ENCODE peak calls at places on chromosomes 1 and 21, in four cellular contexts. V is HL-60, Y is GM12878, T is K562. C is an unnamed sample.

GRCh38 chr1:6602669-6603423 is at the start of gene KLHL21:
- DNase-seq in V (peak; percentile 81), Y (no peak), T (peak; percentile 94), C (peak; percentile 82)

GRCh38 chr1:198234511-198235251 is 77.9 kb downstream of the NEK7 start:
- DNase-seq in V (no peak), Y (no peak), T (no peak), C (no peak)

GRCh38 chr1:12316331-12316730 is 86.5 kb downstream of the VPS13D start:
- DNase-seq in V (no peak), Y (no peak), T (no peak), C (no peak)

GRCh38 chr1:6646499-6647148 is 22.0 kb downstream of the THAP3 start:
- DNase-seq in V (peak; percentile 28), Y (no peak), T (peak; percentile 57), C (peak; percentile 55)

GRCh38 chr21:34276711-34277425 is 86.9 kb upstream of the KCNE2 start:
- DNase-seq in V (peak; percentile 2), Y (peak; percentile 21), T (no peak), C (no peak)

GRCh38 chr1:70467531-70467930 is 56.5 kb downstream of the CTH start:
- DNase-seq in V (no peak), Y (no peak), T (no peak), C (no peak)

GRCh38 chr21:37047079-37047478 is 25.8 kb downstream of the PIGP start:
- DNase-seq in V (no peak), Y (no peak), T (no peak), C (no peak)

GRCh38 chr1:153679337-153680119 is 1.0 kb downstream of the NPR1 start:
- DNase-seq in V (no peak), Y (no peak), T (no peak), C (no peak)

GRCh38 chr1:151867785-151868403 is 14.4 kb upstream of the THEM5 start:
- DNase-seq in V (peak; percentile 19), Y (no peak), T (no peak), C (no peak)

GRCh38 chr1:157652859-157653493 is 47.6 kb downstream of the FCRL3 start:
- DNase-seq in V (peak; percentile 66), Y (peak; percentile 44), T (no peak), C (peak; percentile 16)

GRCh38 chr1:116228501-116228900 is 117.3 kb downstream of the MAB21L3 start:
- DNase-seq in V (peak; percentile 7), Y (no peak), T (no peak), C (no peak)

GRCh38 chr1:50289495-50289894 is 133.7 kb downstream of the DMRTA2 start:
- DNase-seq in V (no peak), Y (no peak), T (no peak), C (no peak)

GRCh38 chr1:208534604-208534907 is 290.4 kb upstream of the PLXNA2 start:
- DNase-seq in V (no peak), Y (no peak), T (no peak), C (no peak)

GRCh38 chr1:24872446-24872845 is 57.6 kb downstream of the RUNX3 start:
- DNase-seq in V (peak; percentile 95), Y (no peak), T (no peak), C (no peak)

GRCh38 chr1:115492019-115492595 is 149.7 kb upstream of the VANGL1 start:
- DNase-seq in V (no peak), Y (no peak), T (no peak), C (no peak)

GRCh38 chr1:78009836-78010235 is 5.1 kb downstream of the DNAJB4 start:
- DNase-seq in V (no peak), Y (no peak), T (no peak), C (no peak)

GRCh38 chr1:119101563-119101962 is 38.9 kb downstream of the WARS2 start:
- DNase-seq in V (no peak), Y (no peak), T (no peak), C (no peak)

GRCh38 chr1:27122652-27123051 is 32.3 kb downstream of the SLC9A1 start:
- DNase-seq in V (no peak), Y (no peak), T (peak; percentile 87), C (no peak)

GRCh38 chr1:166139735-166140134 is 27.1 kb downstream of the FAM78B start:
- DNase-seq in V (no peak), Y (no peak), T (no peak), C (no peak)

GRCh38 chr1:24216254-24216653 is 29.2 kb upstream of the IFNLR1 start:
- DNase-seq in V (no peak), Y (no peak), T (no peak), C (no peak)

GRCh38 chr1:77687519-77687906 is 5.1 kb upstream of the ZZZ3 start:
- DNase-seq in V (no peak), Y (no peak), T (no peak), C (no peak)

GRCh38 chr1:211145944-211146343 is 12.0 kb upstream of the KCNH1 start:
- DNase-seq in V (no peak), Y (no peak), T (no peak), C (no peak)

GRCh38 chr1:173411835-173412742 is 65.0 kb upstream of the PRDX6 start:
- DNase-seq in V (no peak), Y (no peak), T (no peak), C (no peak)

GRCh38 chr1:31064685-31065309 is 720 bp downstream of the PUM1 start:
- DNase-seq in V (peak; percentile 38), Y (no peak), T (peak; percentile 31), C (peak; percentile 17)

GRCh38 chr1:19123837-19124236 is 86.2 kb downstream of the UBR4 start:
- DNase-seq in V (peak; percentile 87), Y (no peak), T (no peak), C (no peak)

GRCh38 chr1:179031284-179031683 is 5.6 kb downstream of the FAM20B start:
- DNase-seq in V (no peak), Y (no peak), T (no peak), C (no peak)

GRCh38 chr21:39660191-39660590 is 47.5 kb downstream of the B3GALT5 start:
- DNase-seq in V (no peak), Y (no peak), T (no peak), C (no peak)

GRCh38 chr1:154951901-154952657 is 3.8 kb downstream of the PBXIP1 start:
- DNase-seq in V (no peak), Y (no peak), T (no peak), C (no peak)

GRCh38 chr21:41439245-41439644 is 13.2 kb downstream of the MX1 start:
- DNase-seq in V (no peak), Y (no peak), T (no peak), C (no peak)

GRCh38 chr1:148353461-148354283 is 129.4 kb downstream of the PPIAL4G start:
- DNase-seq in V (no peak), Y (no peak), T (peak; percentile 21), C (no peak)

GRCh38 chr21:31727181-31727580 is 4.7 kb downstream of the SCAF4 start:
- DNase-seq in V (no peak), Y (no peak), T (no peak), C (no peak)

GRCh38 chr1:147514233-147514632 is 27.1 kb upstream of the BCL9 start:
- DNase-seq in V (no peak), Y (no peak), T (no peak), C (no peak)

GRCh38 chr1:181485276-181486097 is 2.2 kb downstream of the CACNA1E start:
- DNase-seq in V (peak; percentile 39), Y (peak; percentile 53), T (peak; percentile 27), C (no peak)

GRCh38 chr1:27659497-27660299 is 12.3 kb downstream of the IFI6 start:
- DNase-seq in V (peak; percentile 90), Y (peak; percentile 72), T (peak; percentile 97), C (peak; percentile 63)

GRCh38 chr1:235714205-235714897 is 64.8 kb upstream of the GNG4 start:
- DNase-seq in V (no peak), Y (no peak), T (no peak), C (no peak)

GRCh38 chr1:39021431-39021830 is 4.7 kb upstream of the NDUFS5 start:
- DNase-seq in V (no peak), Y (no peak), T (no peak), C (no peak)
- TF ChIP-seq SPI1 in V (no peak), Y (no peak), T (no peak), C (no peak)

GRCh38 chr1:190098756-190099155 is 378.9 kb downstream of the BRINP3 start:
- DNase-seq in V (no peak), Y (no peak), T (no peak), C (no peak)
- TF ChIP-seq POLR2AphosphoS5 in V (no peak), Y (no peak), T (no peak), C (no peak)

GRCh38 chr21:44991538-44992483 is 52.0 kb downstream of the SLX9 start:
- DNase-seq in V (no peak), Y (no peak), T (no peak), C (no peak)
- TF ChIP-seq SPI1 in V (no peak), Y (no peak), T (no peak), C (no peak)

GRCh38 chr21:15472108-15472507 is 257.7 kb upstream of the USP25 start:
- DNase-seq in V (no peak), Y (no peak), T (no peak), C (no peak)
- TF ChIP-seq POLR2AphosphoS5 in V (no peak), Y (no peak), T (no peak), C (no peak)

GRCh38 chr1:44263191-44263944 is 50.1 kb downstream of the DMAP1 start:
- DNase-seq in V (peak; percentile 79), Y (no peak), T (no peak), C (no peak)

GRCh38 chr1:44262414-44262813 is 49.1 kb downstream of the DMAP1 start:
- DNase-seq in V (no peak), Y (no peak), T (no peak), C (no peak)

GRCh38 chr1:44260792-44261474 is 47.7 kb downstream of the DMAP1 start:
- DNase-seq in V (no peak), Y (no peak), T (no peak), C (no peak)

GRCh38 chr1:44261475-44261853 is 48.2 kb downstream of the DMAP1 start:
- DNase-seq in V (no peak), Y (no peak), T (no peak), C (no peak)

GRCh38 chr1:44261963-44262362 is 48.7 kb downstream of the DMAP1 start:
- DNase-seq in V (peak; percentile 30), Y (no peak), T (no peak), C (no peak)
- TF ChIP-seq SPI1 in V (no peak), Y (no peak), T (no peak), C (no peak)

DNA sequence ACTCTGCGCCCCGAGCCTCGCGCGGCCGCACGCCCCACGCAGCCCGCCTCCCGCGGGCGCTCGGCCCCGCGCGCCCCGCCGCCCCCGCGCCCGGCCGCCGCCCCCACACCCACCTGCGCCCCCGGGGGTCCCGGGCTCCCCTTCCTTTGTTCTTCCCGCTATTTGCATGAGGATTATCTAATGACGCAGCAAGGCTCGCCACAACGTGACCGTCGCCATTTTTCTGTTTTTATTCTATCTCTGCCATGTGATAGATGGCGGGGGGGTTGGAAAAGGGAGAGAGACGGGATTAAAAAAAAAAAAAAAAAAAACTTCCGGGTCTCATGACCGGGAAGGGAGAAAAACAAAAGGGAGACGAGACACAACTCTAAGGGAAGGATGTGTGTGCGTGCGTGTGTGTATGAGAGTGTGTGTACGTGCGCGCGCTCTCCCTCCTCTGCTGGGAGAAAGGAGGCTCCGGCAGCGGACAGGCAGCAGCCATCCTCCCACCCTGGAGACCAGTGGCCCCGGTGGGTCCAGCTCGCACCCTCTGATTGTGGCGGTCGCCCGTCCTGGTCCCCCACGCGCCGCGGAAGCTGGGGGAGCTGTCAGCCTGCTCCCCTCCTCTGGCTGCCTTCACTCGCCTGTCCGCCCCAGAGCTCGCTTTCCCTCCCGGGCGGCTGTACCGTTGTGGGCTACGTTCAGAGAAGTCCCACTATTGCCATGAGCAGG is 80.4 kb upstream of the AK4 start:
- DNase-seq in V (peak; percentile 60), Y (no peak), T (peak; percentile 76), C (peak; percentile 30)
- TF ChIP-seq POLR2AphosphoS5 in V (peak; percentile 87), Y (no peak), T (no peak), C (no peak)

GRCh38 chr1:95451054-95451453 is 217.0 kb downstream of the RWDD3 start:
- DNase-seq in V (no peak), Y (no peak), T (no peak), C (no peak)
- TF ChIP-seq SPI1 in V (no peak), Y (no peak), T (no peak), C (no peak)

GRCh38 chr1:18064564-18064963 is 43.0 kb upstream of the IGSF21 start:
- DNase-seq in V (no peak), Y (no peak), T (no peak), C (no peak)
- TF ChIP-seq POLR2AphosphoS5 in V (no peak), Y (no peak), T (no peak), C (no peak)

C was measured in GM12891.